ENCODE peak calls at places on chromosomes 7 and 10, in eight cellular contexts. P is heart left ventricle, R is spleen, N is suprapubic skin, S is IMR-90, K is right lobe of liver, Y is ovary, X is body of pancreas. M is an unnamed sample. For H3K4me1 and H3K36me3, the result is how much of the 10 kb centered on the place peaks cover.

GRCh38 chr7:66790219-66790618 is 49.7 kb downstream of the RABGEF1 start:
- DNase-seq in R (no peak), N (no peak), K (no peak), S (no peak), Y (no peak), P (no peak), X (no peak), M (no peak)

GRCh38 chr7:142716596-142716995 is 32.7 kb upstream of the PRSS1 start:
- DNase-seq in Y (no peak), R (no peak), K (no peak), N (no peak), P (no peak), S (no peak), X (no peak), M (no peak)

GRCh38 chr10:117047947-117048346 is 43.0 kb upstream of the SHTN1 start:
- DNase-seq in X (no peak), S (no peak), P (no peak), R (no peak), N (no peak), K (no peak), Y (no peak), M (no peak)

GRCh38 chr7:90824386-90825307 is 228.5 kb downstream of the CDK14 start:
- DNase-seq in R (no peak), P (no peak), S (peak), Y (no peak), X (no peak), N (no peak), K (no peak), M (no peak)

GRCh38 chr10:99782447-99783286 is at the start of gene ABCC2:
- DNase-seq in P (no peak), K (no peak), R (no peak), S (no peak), Y (no peak), X (no peak), N (no peak), M (no peak)

GRCh38 chr7:66894463-66895080 is 26.5 kb upstream of the TMEM248 start:
- DNase-seq in Y (no peak), X (no peak), P (no peak), S (peak), K (no peak), N (no peak), R (no peak), M (no peak)

GRCh38 chr7:6628045-6628444 is 9.1 kb upstream of the ZNF316 start:
- DNase-seq in K (no peak), Y (no peak), X (no peak), R (no peak), S (no peak), N (no peak), P (no peak), M (peak)

GRCh38 chr7:37131855-37132254 is 316.8 kb downstream of the ELMO1 start:
- DNase-seq in P (no peak), X (no peak), K (no peak), R (no peak), N (no peak), Y (no peak), S (no peak), M (no peak)

GRCh38 chr10:79890469-79890868 is 58.4 kb downstream of the SFTPD start:
- DNase-seq in S (no peak), P (no peak), N (no peak), Y (no peak), K (no peak), X (no peak), R (no peak), M (no peak)

GRCh38 chr7:7642081-7642480 is 1.5 kb downstream of the UMAD1 start:
- DNase-seq in Y (no peak), P (no peak), X (peak), S (no peak), R (no peak), N (no peak), K (no peak), M (no peak)

GRCh38 chr7:106143711-106144347 is 31.7 kb upstream of the SYPL1 start:
- DNase-seq in R (no peak), Y (no peak), N (no peak), S (no peak), X (no peak), K (no peak), P (no peak), M (no peak)

GRCh38 chr10:133275683-133276092 is 980 bp downstream of the ADAM8 start:
- DNase-seq in Y (no peak), X (no peak), N (no peak), S (no peak), P (no peak), R (no peak), K (no peak), M (no peak)

GRCh38 chr10:101050206-101051069 is 11.4 kb upstream of the KAZALD1 start:
- DNase-seq in S (no peak), N (no peak), Y (no peak), K (peak), X (peak), P (peak), R (peak), M (peak)

GRCh38 chr7:45888185-45888992 is at the start of gene IGFBP1:
- DNase-seq in N (no peak), S (peak), P (no peak), R (no peak), X (peak), K (peak), Y (no peak), M (no peak)

GRCh38 chr10:127364034-127364433 is 167.6 kb upstream of the INSYN2A start:
- DNase-seq in Y (no peak), N (no peak), P (no peak), R (no peak), S (no peak), X (no peak), K (no peak), M (no peak)

GRCh38 chr7:89726548-89726947 is 427.7 kb upstream of the STEAP1 start:
- DNase-seq in X (no peak), P (no peak), S (no peak), Y (no peak), K (no peak), R (no peak), N (no peak), M (no peak)

GRCh38 chr7:326845-327304 is 36.9 kb downstream of the FOXL3 start:
- DNase-seq in R (no peak), P (no peak), Y (no peak), N (no peak), X (peak), K (no peak), S (peak), M (no peak)

GRCh38 chr10:35300063-35300699 is 36.1 kb upstream of the CCNY start:
- DNase-seq in X (no peak), N (peak), R (peak), P (no peak), K (no peak), Y (no peak), S (peak), M (no peak)

GRCh38 chr10:127600479-127600878 is 51.4 kb downstream of the NPS start:
- DNase-seq in S (no peak), P (no peak), R (no peak), K (no peak), Y (no peak), X (no peak), N (no peak), M (no peak)

GRCh38 chr7:132742152-132742551 is 165.9 kb upstream of the PLXNA4 start:
- DNase-seq in X (peak), Y (peak), P (peak), R (no peak), N (no peak), S (peak), K (no peak), M (no peak)

GRCh38 chr7:148503900-148504487 is 86.6 kb upstream of the C7orf33 start:
- DNase-seq in S (peak), N (no peak), Y (no peak), K (no peak), P (no peak), X (no peak), R (no peak), M (no peak)

DNA sequence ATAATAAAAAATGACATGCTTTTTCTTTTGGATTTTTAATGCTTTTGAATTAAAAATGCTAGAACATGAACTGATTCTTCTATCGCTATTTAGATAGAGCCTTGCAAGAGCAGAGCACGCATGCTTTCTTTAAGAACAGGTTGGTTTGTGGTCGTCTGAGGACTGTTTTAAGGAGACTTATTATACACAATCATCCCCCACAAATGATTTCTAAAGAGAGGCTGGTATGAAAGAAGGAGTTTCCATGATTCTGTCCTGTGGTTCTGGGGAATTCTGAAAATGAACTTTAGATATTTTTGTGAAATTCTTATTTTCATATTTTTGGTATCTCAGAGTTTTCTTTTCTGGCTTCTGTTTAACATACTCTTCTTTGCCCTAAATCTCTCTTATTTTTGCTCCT is 101.4 kb downstream of the TCF7L2 start:
- DNase-seq in N (no peak), P (no peak), Y (no peak), S (peak), X (no peak), R (no peak), K (no peak), M (no peak)
- H3K4me1 ChIP-seq in N (half or more), P (under half), Y (under half), S (under half), X (under half), R (under half), K (under half), M (under half)

DNA sequence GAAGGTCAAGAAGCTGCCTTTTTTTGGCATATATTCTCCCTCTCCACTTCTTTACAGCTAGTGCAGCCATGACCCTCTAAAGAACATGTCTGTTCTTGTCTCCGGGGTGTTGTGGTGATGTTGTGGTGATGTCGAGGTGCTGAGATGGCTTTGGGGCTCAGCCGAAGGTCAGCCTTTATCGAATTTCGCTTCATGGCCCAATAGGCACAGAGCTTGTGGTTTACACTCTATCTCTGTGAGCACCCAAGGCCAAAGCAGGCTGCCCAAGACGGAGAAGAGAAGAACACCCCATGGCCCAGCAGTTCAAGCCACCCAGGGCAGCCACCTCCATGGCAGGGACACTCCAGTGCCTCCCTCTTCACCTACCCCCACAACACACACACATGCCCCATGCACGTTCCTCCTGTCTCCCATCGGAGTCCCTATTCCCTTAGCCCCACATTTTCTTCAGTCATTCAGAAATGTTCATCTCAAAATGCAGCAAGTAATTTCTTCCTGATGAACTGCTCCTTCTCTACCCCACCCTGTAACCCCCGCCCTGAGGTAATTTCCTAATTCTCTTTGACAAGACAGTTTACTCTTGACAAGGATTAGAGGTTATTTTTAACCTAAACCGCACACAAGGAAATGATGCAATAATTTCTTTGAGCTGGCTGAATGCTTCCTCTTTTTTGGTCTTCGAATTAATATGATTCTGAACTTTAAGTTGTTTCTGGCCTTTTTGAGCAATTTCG is 18.6 kb upstream of the ADRB1 start:
- DNase-seq in X (no peak), R (peak), K (no peak), S (peak), Y (no peak), N (no peak), P (peak), M (no peak)
- TF ChIP-seq POLR2A in X (no peak), R (no peak), K (no peak), S (no peak), Y (no peak), N (no peak), P (no peak), M (no peak)

DNA sequence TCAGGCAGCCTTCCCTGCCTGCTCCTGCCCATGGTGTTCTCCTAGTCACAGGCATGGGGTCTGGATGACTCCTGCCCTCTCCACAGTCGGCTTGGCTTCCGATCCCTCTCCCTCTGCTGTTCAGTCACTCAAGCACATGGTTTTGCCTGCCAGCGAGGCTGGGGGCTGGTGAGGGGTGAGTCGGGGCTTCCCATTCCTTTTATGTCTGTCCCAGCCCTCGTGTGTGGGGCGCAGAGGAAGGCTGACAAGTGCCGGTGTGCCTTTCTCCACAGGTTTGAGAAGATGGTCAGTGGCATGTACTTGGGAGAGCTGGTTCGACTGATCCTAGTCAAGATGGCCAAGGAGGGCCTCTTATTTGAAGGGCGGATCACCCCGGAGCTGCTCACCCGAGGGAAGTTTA is 40.1 kb downstream of the TACR2 start:
- DNase-seq in N (no peak), K (no peak), S (no peak), X (no peak), P (no peak), Y (no peak), R (no peak), M (no peak)
- H3K36me3 ChIP-seq in N (half or more), K (under half), S (under half), X (under half), P (half or more), Y (under half), R (half or more), M (under half)

GRCh38 chr7:120877706-120878105 is 19.8 kb upstream of the TSPAN12 start:
- DNase-seq in N (no peak), Y (no peak), X (no peak), K (no peak), R (no peak), P (no peak), S (no peak), M (no peak)
- H3K4me1 ChIP-seq in N (under half), Y (under half), X (under half), K (under half), R (under half), P (under half), S (under half), M (under half)

DNA sequence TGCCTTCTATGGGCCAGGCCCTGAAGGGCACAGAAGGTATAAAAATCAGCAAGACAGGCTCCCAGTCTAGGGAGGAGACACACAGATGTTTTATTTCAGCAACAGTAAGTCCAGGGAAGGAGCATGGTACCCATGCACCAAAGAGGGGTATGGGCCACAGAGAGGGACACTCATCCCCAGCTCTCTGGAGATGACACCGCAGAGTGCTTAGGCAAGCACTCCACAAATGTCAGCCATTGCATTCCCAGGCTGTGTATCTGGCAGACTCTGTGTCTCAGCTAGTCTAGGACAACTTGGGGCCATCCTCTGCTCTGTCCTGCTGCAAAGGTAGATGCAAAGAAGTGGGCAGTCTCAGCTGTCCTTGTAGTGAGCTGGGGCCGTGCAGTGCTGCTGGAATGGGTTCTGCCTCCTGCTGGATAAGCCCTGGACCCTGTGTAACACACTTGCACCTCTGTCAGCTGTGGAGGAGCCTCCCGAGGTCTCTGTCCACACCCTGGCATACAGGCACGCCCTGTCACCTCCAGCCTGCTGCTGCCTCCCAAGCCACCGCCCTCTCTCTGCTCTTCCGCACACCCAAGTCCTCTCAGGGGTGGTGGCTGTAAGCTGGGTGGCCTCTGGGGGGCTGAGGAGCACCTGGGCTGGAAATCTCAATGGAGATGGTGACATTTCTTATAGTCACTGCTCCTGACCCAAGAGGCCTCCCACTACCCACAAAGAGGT is 57.6 kb downstream of the VOPP1 start:
- DNase-seq in N (no peak), R (no peak), K (no peak), S (no peak), X (no peak), P (no peak), Y (no peak), M (no peak)
- TF ChIP-seq POLR2A in N (no peak), R (no peak), K (no peak), S (no peak), X (no peak), P (no peak), Y (no peak), M (no peak)

GRCh38 chr7:139572704-139573395 is 49.4 kb downstream of the CLEC2L start:
- DNase-seq in N (no peak), X (no peak), S (no peak), Y (no peak), K (no peak), P (no peak), R (peak), M (no peak)

GRCh38 chr7:139574618-139575337 is 51.3 kb downstream of the CLEC2L start:
- DNase-seq in P (peak), S (no peak), X (no peak), R (peak), N (no peak), K (no peak), Y (no peak), M (no peak)

GRCh38 chr7:139573871-139574270 is 50.4 kb downstream of the CLEC2L start:
- DNase-seq in P (no peak), N (no peak), S (no peak), K (no peak), Y (no peak), R (no peak), X (no peak), M (no peak)

GRCh38 chr7:139576179-139576973 is 52.9 kb downstream of the CLEC2L start:
- DNase-seq in S (no peak), X (no peak), P (no peak), Y (no peak), N (no peak), K (no peak), R (no peak), M (no peak)

DNA sequence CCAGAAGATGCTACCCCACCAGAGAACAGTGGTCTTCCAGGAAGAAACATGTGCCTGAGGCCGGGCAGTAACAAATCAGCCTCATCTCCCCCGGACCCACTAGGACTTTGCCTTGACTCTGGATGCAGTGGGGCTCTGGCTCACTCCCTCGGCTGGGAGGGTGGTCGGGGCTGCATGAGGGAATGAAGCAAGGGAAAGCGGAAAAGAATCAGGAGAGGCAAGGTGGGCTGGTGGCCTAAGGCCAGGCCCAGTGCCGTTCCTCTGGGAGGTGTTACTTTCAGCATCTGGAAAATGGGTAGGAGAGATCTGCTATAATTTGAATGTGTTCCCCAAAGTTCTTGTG is 51.8 kb downstream of the CLEC2L start:
- DNase-seq in S (no peak), P (no peak), Y (no peak), X (no peak), N (no peak), K (no peak), R (no peak), M (no peak)
- H3K36me3 ChIP-seq in S (half or more), P (half or more), Y (under half), X (under half), N (under half), K (under half), R (under half), M (under half)

DNA sequence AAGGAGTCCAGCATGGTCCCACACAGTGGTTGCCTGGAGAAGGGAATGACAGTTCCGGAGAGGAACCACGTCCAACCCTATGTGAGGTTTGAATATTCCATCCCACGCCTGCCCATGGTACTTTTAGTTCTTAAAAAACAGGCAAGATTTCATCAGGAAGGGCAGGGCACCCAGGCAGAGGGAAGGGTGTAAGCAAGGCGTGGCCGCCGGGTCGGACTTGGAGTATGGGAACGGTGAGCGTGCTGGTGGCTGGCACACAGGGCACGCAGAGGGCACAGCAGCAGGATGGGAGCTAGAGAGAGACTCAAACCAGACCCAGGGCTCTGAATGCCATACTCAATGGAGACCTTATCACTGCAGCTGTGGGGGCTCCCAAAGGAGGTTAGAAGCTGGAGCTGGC is 34.3 kb downstream of the FAM53B start:
- DNase-seq in N (no peak), S (no peak), X (no peak), K (peak), Y (no peak), P (no peak), R (peak), M (no peak)
- H3K4me1 ChIP-seq in N (half or more), S (under half), X (under half), K (under half), Y (under half), P (half or more), R (half or more), M (under half)

DNA sequence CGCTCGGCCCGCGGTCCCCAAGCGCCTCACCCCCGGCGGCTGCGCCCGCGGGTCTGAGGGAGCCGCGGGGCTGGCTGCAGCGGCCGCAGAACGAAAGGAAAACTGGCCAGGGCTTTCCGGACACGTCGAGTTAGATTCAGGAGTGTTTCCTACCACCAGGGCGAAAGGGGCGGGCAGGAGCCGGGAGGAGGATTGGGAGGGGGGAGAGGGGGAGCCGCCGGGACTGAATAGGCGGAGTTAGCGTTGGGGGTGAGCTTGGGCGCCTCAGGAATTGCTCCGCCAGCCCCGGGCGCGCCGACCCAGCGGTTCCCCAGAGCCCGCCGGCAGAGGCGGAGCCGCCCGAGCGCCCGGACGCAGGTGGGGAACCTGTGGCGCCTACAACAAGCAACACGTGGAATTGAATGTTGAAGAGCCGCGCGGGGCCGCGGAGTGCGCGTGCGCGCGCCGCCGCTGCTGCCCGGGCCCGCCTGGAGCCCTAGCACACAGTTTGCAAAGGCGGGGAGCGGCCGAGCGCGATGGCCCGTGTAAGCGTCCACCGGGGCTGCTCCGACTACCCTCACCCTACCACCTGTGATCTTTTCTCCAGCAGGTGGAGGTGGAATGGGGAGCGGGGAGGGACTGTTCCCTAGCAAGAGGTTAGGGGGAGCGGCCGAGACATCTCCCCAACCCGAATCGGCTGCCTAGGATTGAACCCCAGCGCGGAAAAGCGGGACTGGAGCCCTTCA is at the start of gene CADPS2:
- DNase-seq in K (peak), S (peak), R (peak), N (peak), X (peak), Y (peak), P (peak), M (peak)
- TF ChIP-seq POLR2A in K (peak), S (no peak), R (no peak), N (peak), X (peak), Y (peak), P (no peak), M (no peak)

M was measured in breast epithelium.